ENCODE peak calls at places on chromosomes 6 and 20, in seven cellular contexts. A is cardiac fibroblast; B is thoracic aorta; Z is SJSA1; S is esophagus muscularis mucosa; U is brain microvascular endothelial cell; W is CD4-positive, CD25-positive, alpha-beta regulatory T cell. F is an unnamed sample.
A peak's percentile ranks its signal among the peaks of the same experiment; 100 is the strongest.

GRCh38 chr6:119313937-119314893 is 35.3 kb downstream of the MAN1A1 start:
- DNase-seq in A (no peak), B (no peak), Z (no peak), S (no peak), U (no peak), W (no peak), F (no peak)

GRCh38 chr20:20743511-20744169 is 31.2 kb upstream of the RALGAPA2 start:
- DNase-seq in A (peak; percentile 88), B (peak; percentile 12), Z (peak; percentile 11), S (no peak), U (no peak), W (no peak), F (peak; percentile 24)

GRCh38 chr6:45419574-45420082 is 41.9 kb upstream of the SUPT3H start:
- DNase-seq in A (peak; percentile 72), B (no peak), Z (peak; percentile 76), S (no peak), U (peak; percentile 24), W (peak; percentile 23), F (peak; percentile 74)

GRCh38 chr6:43378631-43379030 is 9.2 kb upstream of the ZNF318 start:
- DNase-seq in A (no peak), B (no peak), Z (no peak), S (no peak), U (no peak), W (no peak), F (no peak)

GRCh38 chr6:156748504-156748903 is 28.7 kb upstream of the ARID1B start:
- DNase-seq in A (no peak), B (no peak), Z (no peak), S (no peak), U (no peak), W (no peak), F (no peak)

GRCh38 chr6:134691180-134691579 is 258.7 kb downstream of the ALDH8A1 start:
- DNase-seq in A (no peak), B (no peak), Z (no peak), S (no peak), U (peak; percentile 52), W (no peak), F (no peak)

GRCh38 chr6:38272222-38272621 is 367.5 kb downstream of the BTBD9 start:
- DNase-seq in A (no peak), B (no peak), Z (no peak), S (no peak), U (no peak), W (no peak), F (no peak)

GRCh38 chr20:57826731-57827287 is 117.0 kb upstream of the PMEPA1 start:
- DNase-seq in A (no peak), B (no peak), Z (no peak), S (no peak), U (no peak), W (no peak), F (no peak)

GRCh38 chr6:33812669-33813068 is 8.9 kb upstream of the MLN start:
- DNase-seq in A (peak; percentile 59), B (no peak), Z (peak; percentile 57), S (no peak), U (peak; percentile 20), W (no peak), F (peak; percentile 33)

GRCh38 chr20:49724637-49725606 is 11.2 kb upstream of the B4GALT5 start:
- DNase-seq in A (peak; percentile 78), B (no peak), Z (no peak), S (peak; percentile 93), U (no peak), W (no peak), F (no peak)

GRCh38 chr6:72461144-72461543 is 160.7 kb upstream of the KCNQ5 start:
- DNase-seq in A (peak; percentile 0), B (no peak), Z (no peak), S (no peak), U (peak; percentile 23), W (no peak), F (no peak)

GRCh38 chr20:19874328-19874727 is 116.3 kb downstream of the RIN2 start:
- DNase-seq in A (no peak), B (no peak), Z (no peak), S (no peak), U (no peak), W (no peak), F (no peak)

GRCh38 chr20:24665741-24666191 is 196.3 kb downstream of the SYNDIG1 start:
- DNase-seq in A (no peak), B (no peak), Z (no peak), S (no peak), U (no peak), W (no peak), F (no peak)

GRCh38 chr6:66159937-66160336 is 452.9 kb upstream of the EYS start:
- DNase-seq in A (no peak), B (no peak), Z (no peak), S (no peak), U (no peak), W (no peak), F (no peak)

GRCh38 chr6:133778414-133778813 is 110.5 kb upstream of the TCF21 start:
- DNase-seq in A (peak; percentile 96), B (no peak), Z (no peak), S (no peak), U (peak; percentile 74), W (no peak), F (no peak)

GRCh38 chr6:7424967-7425807 is 35.6 kb downstream of the RIOK1 start:
- DNase-seq in A (peak; percentile 75), B (no peak), Z (no peak), S (no peak), U (peak; percentile 57), W (no peak), F (peak; percentile 15)

GRCh38 chr6:26597389-26597766 is 625 bp downstream of the ABT1 start:
- DNase-seq in A (no peak), B (no peak), Z (no peak), S (no peak), U (no peak), W (no peak), F (no peak)
- H3K4me3 ChIP-seq in A (peak overlapping the region; percentile 99), B (peak overlapping the region; percentile 79), Z (peak overlapping the region; percentile 76), S (peak overlapping the region; percentile 96), U (peak overlapping the region; percentile 100), W (peak overlapping the region; percentile 95), F (peak overlapping the region; percentile 94)

GRCh38 chr6:5041955-5042354 is 38.1 kb upstream of the RPP40 start:
- DNase-seq in A (no peak), B (no peak), Z (no peak), S (no peak), U (no peak), W (no peak), F (no peak)
- H3K4me3 ChIP-seq in A (no peak overlapping the region), B (no peak overlapping the region), Z (no peak overlapping the region), S (no peak overlapping the region), U (no peak overlapping the region), W (no peak overlapping the region), F (no peak overlapping the region)

GRCh38 chr20:6007529-6008103 is 46.2 kb downstream of the LRRN4 start:
- DNase-seq in A (no peak), B (no peak), Z (no peak), S (no peak), U (no peak), W (no peak), F (no peak)

GRCh38 chr20:6012166-6012565 is 41.7 kb downstream of the LRRN4 start:
- DNase-seq in A (no peak), B (no peak), Z (no peak), S (no peak), U (no peak), W (no peak), F (no peak)

GRCh38 chr20:6007094-6007528 is 46.7 kb downstream of the LRRN4 start:
- DNase-seq in A (no peak), B (no peak), Z (no peak), S (no peak), U (peak; percentile 2), W (no peak), F (peak; percentile 12)

GRCh38 chr20:6006603-6006949 is 47.3 kb downstream of the LRRN4 start:
- DNase-seq in A (no peak), B (no peak), Z (no peak), S (no peak), U (no peak), W (no peak), F (no peak)

DNA sequence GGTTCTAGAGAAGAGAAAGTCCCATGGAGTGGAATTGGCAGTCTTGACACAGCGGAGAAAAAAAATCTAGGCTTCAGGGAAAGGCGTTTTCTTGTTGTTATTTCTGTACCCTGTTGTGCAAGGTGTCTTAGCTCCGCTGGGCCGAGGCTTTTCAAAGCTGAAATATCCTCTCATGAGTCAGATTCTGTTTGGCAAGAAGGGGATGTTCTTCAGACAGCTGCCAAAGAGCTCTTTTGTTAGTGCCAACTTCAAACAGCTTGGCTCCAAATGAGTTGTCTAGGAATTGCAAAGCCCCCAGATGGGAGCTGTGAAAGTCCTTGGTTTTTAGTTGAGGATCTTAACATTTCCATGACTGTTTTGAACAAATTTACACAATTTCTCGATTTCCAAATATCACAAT is 45.6 kb downstream of the LRRN4 start:
- DNase-seq in A (peak; percentile 97), B (peak; percentile 50), Z (no peak), S (no peak), U (peak; percentile 77), W (no peak), F (peak; percentile 32)
- H3K4me3 ChIP-seq in A (peak overlapping the region; percentile 76), B (peak overlapping the region; percentile 94), Z (no peak overlapping the region), S (peak overlapping the region; percentile 94), U (peak overlapping the region; percentile 6), W (peak overlapping the region; percentile 90), F (peak overlapping the region; percentile 51)

GRCh38 chr6:104525677-104526322 is 333.9 kb downstream of the HACE1 start:
- DNase-seq in A (peak; percentile 89), B (peak; percentile 29), Z (peak; percentile 70), S (no peak), U (peak; percentile 79), W (peak; percentile 18), F (peak; percentile 75)
- H3K4me3 ChIP-seq in A (peak overlapping the region; percentile 9), B (peak overlapping the region; percentile 67), Z (no peak overlapping the region), S (peak overlapping the region; percentile 51), U (peak overlapping the region; percentile 1), W (peak overlapping the region; percentile 42), F (no peak overlapping the region)

F was measured in HAP-1.